ENCODE peak calls at places on chromosome 17, in eight cellular contexts. J, H, I, R, O, M, W and Y are unnamed samples.

GRCh38 chr17:18246880-18247612 is 11.5 kb downstream of the FLII start:
- DNase-seq in M (peak; percentile 40), R (peak; percentile 53), W (no peak), J (no peak), I (peak; percentile 97), O (no peak), H (peak; percentile 66), Y (peak; percentile 52)

GRCh38 chr17:77839324-77840155 is 119.0 kb upstream of the TNRC6C start:
- DNase-seq in M (no peak), J (peak; percentile 6), R (no peak), O (no peak), W (no peak), I (peak; percentile 67), H (no peak), Y (no peak)

GRCh38 chr17:20228410-20228809 is 219.3 kb downstream of the SPECC1 start:
- DNase-seq in R (no peak), M (no peak), H (no peak), W (no peak), I (no peak), J (no peak), O (no peak), Y (no peak)

GRCh38 chr17:63070031-63070430 is 104.0 kb downstream of the TANC2 start:
- DNase-seq in R (no peak), W (no peak), I (no peak), M (peak; percentile 38), J (no peak), H (no peak), O (no peak), Y (no peak)

GRCh38 chr17:13520899-13521572 is 80.7 kb downstream of the HS3ST3A1 start:
- DNase-seq in H (no peak), I (no peak), M (peak; percentile 80), R (no peak), J (no peak), W (no peak), O (no peak), Y (no peak)

GRCh38 chr17:33109331-33110072 is 117.9 kb downstream of the SPACA3 start:
- DNase-seq in W (no peak), R (no peak), M (no peak), I (no peak), J (no peak), O (no peak), H (no peak), Y (no peak)

GRCh38 chr17:6532441-6532885 is 23.9 kb downstream of the PITPNM3 start:
- DNase-seq in I (no peak), J (no peak), O (no peak), W (no peak), M (no peak), R (no peak), H (no peak), Y (no peak)

GRCh38 chr17:19533036-19533717 is 477 bp upstream of the SLC47A1 start:
- DNase-seq in R (no peak), I (no peak), W (no peak), H (no peak), J (no peak), M (no peak), O (no peak), Y (no peak)

GRCh38 chr17:46769531-46770438 is 48.7 kb downstream of the WNT3 start:
- DNase-seq in H (no peak), O (no peak), R (peak; percentile 22), J (no peak), W (peak; percentile 14), M (no peak), I (no peak), Y (no peak)

GRCh38 chr17:82327289-82327688 is 6.3 kb downstream of the SECTM1 start:
- DNase-seq in W (no peak), O (no peak), H (no peak), R (no peak), M (no peak), J (no peak), I (no peak), Y (no peak)

GRCh38 chr17:18158022-18158600 is 25.5 kb upstream of the ALKBH5 start:
- DNase-seq in I (peak; percentile 99), H (peak; percentile 65), M (peak; percentile 86), R (peak; percentile 97), O (peak; percentile 84), J (peak; percentile 93), W (peak; percentile 79), Y (peak; percentile 86)

GRCh38 chr17:81035389-81036127 is 607 bp downstream of the BAIAP2 start:
- DNase-seq in J (peak; percentile 68), H (no peak), M (no peak), W (peak; percentile 30), I (no peak), O (no peak), R (peak; percentile 29), Y (no peak)

GRCh38 chr17:34782271-34782670 is 179.0 kb downstream of the CCT6B start:
- DNase-seq in M (no peak), H (no peak), J (no peak), R (no peak), W (no peak), O (no peak), I (no peak), Y (no peak)

GRCh38 chr17:61837175-61838051 is 25.9 kb downstream of the BRIP1 start:
- DNase-seq in I (peak; percentile 80), R (peak; percentile 47), H (peak; percentile 48), W (peak; percentile 78), M (peak; percentile 87), O (peak; percentile 2), J (no peak), Y (peak; percentile 35)

GRCh38 chr17:4919511-4920047 is 12.5 kb upstream of the GP1BA start:
- DNase-seq in O (no peak), I (no peak), H (no peak), J (no peak), M (no peak), R (no peak), W (no peak), Y (no peak)